ENCODE peak calls at places on chromosomes 4 and X, in four cellular contexts. V is cardiac muscle cell, H is esophagus squamous epithelium, L is A549. Y is an unnamed sample.

GRCh38 chr4:129453524-129453923 is 357.6 kb downstream of the C4orf33 start:
- DNase-seq in H (no peak), L (no peak), V (no peak), Y (no peak)

GRCh38 chrX:27565992-27566391 is 24.2 kb upstream of the DCAF8L2 start:
- DNase-seq in L (no peak), H (no peak), V (peak; percentile 94), Y (no peak)

GRCh38 chr4:38461342-38461741 is 202.7 kb upstream of the KLF3 start:
- DNase-seq in V (peak; percentile 20), H (no peak), L (no peak), Y (no peak)

GRCh38 chrX:72236841-72237240 is 2.0 kb downstream of the ERCC6L start:
- DNase-seq in V (no peak), L (no peak), H (no peak), Y (no peak)

GRCh38 chr4:79872738-79873137 is 200.3 kb downstream of the ANTXR2 start:
- DNase-seq in V (no peak), H (no peak), L (no peak), Y (no peak)

GRCh38 chr4:77797239-77797638 is 21.9 kb downstream of the CNOT6L start:
- DNase-seq in L (peak; percentile 8), H (no peak), V (peak; percentile 40), Y (no peak)

GRCh38 chrX:2325076-2325784 is 175.5 kb downstream of the DHRSX start:
- DNase-seq in V (peak; percentile 82), L (no peak), H (no peak), Y (no peak)

GRCh38 chrX:136369377-136369776 is 68.6 kb downstream of the ADGRG4 start:
- DNase-seq in V (no peak), H (no peak), L (no peak), Y (no peak)

GRCh38 chr4:15778742-15779231 is 659 bp downstream of the CD38 start:
- DNase-seq in L (peak; percentile 13), H (no peak), V (peak; percentile 32), Y (no peak)

GRCh38 chr4:153904011-153904410 is 115.1 kb upstream of the SFRP2 start:
- DNase-seq in V (no peak), L (no peak), H (no peak), Y (no peak)

GRCh38 chr4:12414181-12414812 is 985.6 kb upstream of the HS3ST1 start:
- DNase-seq in V (no peak), L (no peak), H (no peak), Y (no peak)

GRCh38 chr4:25977397-25978170 is 63.6 kb downstream of the SMIM20 start:
- DNase-seq in H (no peak), V (no peak), L (no peak), Y (no peak)

GRCh38 chr4:154497901-154498300 is 6.3 kb upstream of the DCHS2 start:
- DNase-seq in H (no peak), L (no peak), V (no peak), Y (no peak)

GRCh38 chr4:160319221-160319867 is 1216.5 kb downstream of the RAPGEF2 start:
- DNase-seq in V (peak; percentile 11), L (peak; percentile 73), H (no peak), Y (no peak)

GRCh38 chrX:103405009-103405333 is 28.6 kb downstream of the BEX3 start:
- DNase-seq in V (no peak), L (no peak), H (no peak), Y (no peak)

GRCh38 chrX:103406256-103406655 is 29.9 kb downstream of the BEX3 start:
- DNase-seq in L (no peak), H (no peak), V (no peak), Y (no peak)

GRCh38 chrX:103407776-103408175 is 31.4 kb downstream of the BEX3 start:
- DNase-seq in L (no peak), H (no peak), V (no peak), Y (no peak)

GRCh38 chrX:103400931-103401330 is 24.6 kb downstream of the BEX3 start:
- DNase-seq in H (no peak), L (no peak), V (no peak), Y (no peak)

GRCh38 chrX:103404225-103405008 is 28.1 kb downstream of the BEX3 start:
- DNase-seq in V (peak; percentile 93), L (peak; percentile 51), H (no peak), Y (peak; percentile 62)
- H3K4me3 ChIP-seq in V (peak overlapping the region; percentile 71), L (peak overlapping the region; percentile 66), H (peak overlapping the region; percentile 57), Y (peak overlapping the region; percentile 74)

DNA sequence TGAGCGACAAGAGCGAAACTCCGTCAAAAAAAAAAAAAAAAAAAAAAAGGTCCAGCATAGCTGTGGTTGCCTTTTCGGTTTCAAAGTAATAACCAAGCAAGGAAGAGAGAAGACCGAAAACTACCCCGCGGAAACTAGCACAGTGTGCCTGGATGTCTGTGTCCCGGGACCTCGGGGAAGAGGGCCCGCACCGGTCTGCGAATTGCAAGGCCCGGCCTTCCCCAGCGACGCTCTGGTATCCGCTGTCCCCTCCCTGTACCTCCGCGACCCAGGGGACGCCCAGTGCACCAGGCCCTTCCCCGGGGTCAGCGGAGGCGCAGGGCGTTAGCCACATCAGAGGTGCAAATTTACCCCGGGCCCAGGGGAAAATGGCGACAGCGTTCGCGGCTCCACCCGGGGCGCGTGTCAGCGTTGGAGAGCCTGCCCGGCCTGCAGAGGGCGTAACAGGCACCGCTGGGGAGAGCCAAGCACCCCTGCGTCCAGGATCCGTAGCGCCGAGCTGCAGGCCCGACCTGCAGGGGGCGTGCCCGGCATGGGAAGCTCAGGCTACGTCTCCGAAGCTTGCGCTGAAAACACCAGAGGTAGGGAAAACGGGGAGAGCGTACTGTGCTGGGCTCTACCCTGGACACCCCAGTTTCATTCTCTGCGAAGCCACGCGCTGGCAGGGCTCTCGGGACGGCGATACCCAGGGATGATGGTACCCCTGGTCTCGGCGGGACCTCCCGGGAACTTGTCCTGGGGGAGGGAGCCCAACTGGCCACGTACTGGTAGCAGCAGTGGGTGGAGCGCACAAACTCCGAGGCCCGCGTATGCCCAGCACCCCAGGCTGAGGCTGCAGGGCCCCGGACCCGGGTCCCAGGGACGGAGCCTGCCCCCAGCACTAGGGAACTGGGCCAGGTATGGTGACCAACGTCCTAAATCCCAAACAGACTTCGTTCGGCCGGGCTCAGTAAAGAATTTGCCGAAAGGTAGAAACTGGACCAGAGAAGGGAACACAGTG is 16.2 kb downstream of the NKX6-1 start:
- DNase-seq in V (peak; percentile 24), H (no peak), L (no peak), Y (no peak)
- TF ChIP-seq CTCF in V (peak; percentile 54), H (peak; percentile 18), L (no peak), Y (no peak)

GRCh38 chrX:40647307-40648197 is at the start of gene CXorf38:
- DNase-seq in V (peak; percentile 90), L (peak; percentile 69), H (peak; percentile 63), Y (peak; percentile 57)

GRCh38 chrX:40646489-40647306 is 663 bp downstream of the CXorf38 start:
- DNase-seq in L (peak; percentile 18), V (peak; percentile 20), H (no peak), Y (no peak)

GRCh38 chrX:40644175-40644574 is 3.2 kb downstream of the CXorf38 start:
- DNase-seq in L (no peak), V (peak; percentile 78), H (no peak), Y (no peak)

GRCh38 chrX:40644821-40645358 is 2.5 kb downstream of the CXorf38 start:
- DNase-seq in H (peak; percentile 7), L (no peak), V (peak; percentile 73), Y (no peak)
- H3K4me3 ChIP-seq in H (peak overlapping the region; percentile 55), L (peak overlapping the region; percentile 15), V (no peak overlapping the region), Y (peak overlapping the region; percentile 61)

GRCh38 chr4:10201356-10202223 is 85.0 kb upstream of the WDR1 start:
- DNase-seq in L (no peak), H (no peak), V (no peak), Y (no peak)

GRCh38 chr4:10205223-10205622 is 88.6 kb upstream of the WDR1 start:
- DNase-seq in H (no peak), V (no peak), L (no peak), Y (no peak)

GRCh38 chr4:10200869-10201268 is 84.3 kb upstream of the WDR1 start:
- DNase-seq in L (no peak), H (no peak), V (no peak), Y (no peak)

GRCh38 chr4:10204401-10205058 is 87.9 kb upstream of the WDR1 start:
- DNase-seq in H (no peak), L (no peak), V (peak; percentile 30), Y (no peak)

GRCh38 chr4:10203851-10204250 is 87.3 kb upstream of the WDR1 start:
- DNase-seq in H (no peak), V (no peak), L (no peak), Y (no peak)
- TF ChIP-seq CTCF in H (no peak), V (no peak), L (no peak), Y (no peak)